ENCODE peak calls at places on chromosomes 13 and 19, in nine cellular contexts. Z, X, Q, P, Y, J, U, R and N are unnamed samples.

GRCh38 chr13:40682449-40683240 is 16.2 kb upstream of the FOXO1 start:
- DNase-seq in Z (no peak), X (no peak), Q (no peak), P (no peak), Y (no peak), J (no peak), U (no peak), R (no peak), N (no peak)

GRCh38 chr13:36124236-36124822 is 6.9 kb downstream of the DCLK1 start:
- DNase-seq in Z (no peak), X (peak), Q (no peak), P (no peak), Y (no peak), J (no peak), U (no peak), R (no peak), N (peak)

GRCh38 chr13:113400621-113401451 is 36.9 kb upstream of the GRTP1 start:
- DNase-seq in Z (no peak), X (no peak), Q (no peak), P (peak), Y (no peak), J (no peak), U (no peak), R (no peak), N (no peak)

GRCh38 chr19:56712609-56713008 is 41.1 kb upstream of the ZNF835 start:
- DNase-seq in Z (no peak), X (no peak), Q (no peak), P (no peak), Y (no peak), J (no peak), U (no peak), R (no peak), N (no peak)

GRCh38 chr19:41144403-41144802 is 30.2 kb downstream of the CYP2F1 start:
- DNase-seq in Z (peak), X (peak), Q (peak), P (peak), Y (peak), J (peak), U (no peak), R (peak), N (peak)

GRCh38 chr13:32911506-32911905 is 104.7 kb upstream of the KL start:
- DNase-seq in Z (no peak), X (no peak), Q (peak), P (no peak), Y (peak), J (no peak), U (peak), R (no peak), N (no peak)

GRCh38 chr13:98214707-98215106 is 37.6 kb upstream of the RNF113B start:
- DNase-seq in Z (peak), X (no peak), Q (peak), P (no peak), Y (no peak), J (no peak), U (no peak), R (peak), N (no peak)

GRCh38 chr13:98050041-98050466 is 92.8 kb upstream of the FARP1 start:
- DNase-seq in Z (no peak), X (no peak), Q (no peak), P (no peak), Y (no peak), J (no peak), U (no peak), R (no peak), N (no peak)

GRCh38 chr19:33394006-33394722 is 20.7 kb downstream of the CEBPG start:
- DNase-seq in Z (peak), X (peak), Q (no peak), P (peak), Y (no peak), J (no peak), U (peak), R (no peak), N (no peak)

GRCh38 chr13:23637813-23638212 is 67.6 kb downstream of the TNFRSF19 start:
- DNase-seq in Z (no peak), X (no peak), Q (no peak), P (no peak), Y (no peak), J (no peak), U (no peak), R (no peak), N (no peak)

GRCh38 chr19:2326699-2327360 is 1.6 kb downstream of the LSM7 start:
- DNase-seq in Z (no peak), X (no peak), Q (no peak), P (no peak), Y (no peak), J (no peak), U (no peak), R (no peak), N (no peak)

GRCh38 chr13:51770681-51771417 is 33.1 kb downstream of the DHRS12 start:
- DNase-seq in Z (no peak), X (no peak), Q (no peak), P (no peak), Y (no peak), J (no peak), U (no peak), R (no peak), N (no peak)

GRCh38 chr19:29966594-29967249 is 24.7 kb downstream of the URI1 start:
- DNase-seq in Z (no peak), X (no peak), Q (no peak), P (no peak), Y (no peak), J (no peak), U (no peak), R (no peak), N (no peak)

GRCh38 chr19:4732680-4733114 is 9.1 kb upstream of the DPP9 start:
- DNase-seq in Z (no peak), X (peak), Q (peak), P (no peak), Y (peak), J (peak), U (peak), R (peak), N (peak)
- TF ChIP-seq POLR2A in Z (no peak), X (no peak), Q (no peak), P (no peak), Y (no peak), J (no peak), U (no peak), R (no peak), N (no peak)

DNA sequence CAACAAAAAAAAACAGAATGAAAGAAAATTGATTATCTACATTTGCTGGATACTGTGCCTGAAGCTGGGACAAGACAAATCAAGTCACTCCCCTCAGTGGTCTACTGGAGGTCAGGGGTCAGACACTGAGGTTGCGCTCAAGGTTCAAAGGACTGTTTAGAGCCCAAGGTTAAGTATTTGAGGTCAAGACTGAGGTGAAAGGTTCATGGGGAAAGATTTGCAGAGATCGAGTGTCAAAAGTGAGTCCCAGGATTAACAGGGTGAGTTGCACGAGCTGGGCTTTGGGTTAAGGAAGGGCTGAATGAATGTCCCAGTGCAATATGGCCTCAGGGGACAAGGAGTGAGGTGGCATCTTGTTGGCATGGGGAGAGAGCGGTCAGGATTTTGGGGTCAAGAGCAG is 3.4 kb upstream of the TOMM40 start:
- DNase-seq in Z (no peak), X (no peak), Q (no peak), P (no peak), Y (no peak), J (no peak), U (no peak), R (no peak), N (no peak)
- TF ChIP-seq POLR2A in Z (no peak), X (no peak), Q (no peak), P (no peak), Y (no peak), J (no peak), U (no peak), R (no peak), N (no peak)

DNA sequence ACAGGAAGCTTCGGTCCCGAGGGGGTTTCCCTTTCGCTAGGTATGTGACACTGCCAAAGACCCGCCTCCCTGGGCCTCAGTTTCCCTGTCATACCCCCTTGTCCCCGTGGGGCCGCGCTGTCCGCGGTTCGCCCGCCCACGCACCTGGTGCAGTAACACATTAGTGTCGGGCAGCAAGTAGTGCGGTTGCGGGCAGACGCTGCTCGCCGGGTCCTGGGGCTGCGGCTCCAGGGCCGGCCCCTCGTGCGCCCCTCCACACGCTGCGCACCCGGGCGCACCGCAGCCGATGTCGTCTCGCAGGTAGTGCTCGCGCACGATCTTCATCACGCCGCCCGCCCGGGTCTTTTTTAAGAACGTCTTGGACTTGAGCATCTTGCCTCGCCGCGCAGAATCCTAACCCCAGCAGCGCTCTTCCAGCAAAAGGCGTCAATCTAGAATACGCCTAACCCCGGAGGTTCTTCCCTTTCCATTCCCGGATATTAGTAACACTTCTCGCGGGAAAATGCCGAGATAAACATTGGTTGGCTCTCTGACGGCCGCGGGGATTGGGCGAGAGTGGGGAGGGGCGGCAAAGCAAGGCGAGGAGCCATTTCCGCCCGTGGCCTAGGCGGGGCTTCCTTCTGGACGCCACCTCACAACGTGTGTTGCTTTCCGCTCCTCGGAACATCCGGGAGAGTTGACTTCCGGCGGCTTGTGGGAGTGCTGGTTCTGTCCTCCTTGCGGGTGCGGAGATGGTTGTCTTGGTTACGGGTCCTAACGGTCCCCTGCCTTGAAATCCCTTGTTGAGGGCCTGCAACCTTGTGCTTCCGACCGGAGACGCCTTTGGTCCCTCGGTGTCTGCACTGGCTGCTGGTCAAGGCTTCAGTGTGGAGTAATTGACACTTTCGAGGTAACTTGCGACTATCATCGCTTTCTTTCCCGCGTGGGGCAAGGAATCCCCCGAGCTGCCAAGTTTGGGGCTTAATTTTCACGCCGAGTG is at the start of the genes DIS3 and PIBF1:
- DNase-seq in Z (peak), X (peak), Q (peak), P (peak), Y (peak), J (peak), U (peak), R (peak), N (peak)
- TF ChIP-seq POLR2A in Z (peak), X (peak), Q (peak), P (peak), Y (peak), J (no peak), U (peak), R (peak), N (peak)

GRCh38 chr13:60396783-60397692 is at the start of gene TDRD3:
- DNase-seq in Z (peak), X (peak), Q (peak), P (peak), Y (peak), J (peak), U (peak), R (peak), N (peak)
- TF ChIP-seq POLR2A in Z (peak), X (peak), Q (peak), P (peak), Y (peak), J (peak), U (peak), R (peak), N (peak)